ENCODE peak calls at places on chromosomes 11 and 22, in six cellular contexts. F, L, I, P, A and O are unnamed samples.

GRCh38 chr11:26578998-26579635 is 7.1 kb upstream of the MUC15 start:
- DNase-seq in I (no peak), P (no peak), L (no peak), A (peak), F (no peak), O (no peak)

GRCh38 chr22:28702891-28703290 is 23.3 kb upstream of the TTC28 start:
- DNase-seq in L (no peak), I (no peak), A (no peak), F (no peak), P (no peak), O (no peak)

GRCh38 chr11:6418958-6419611 is at the start of gene APBB1:
- DNase-seq in A (peak), P (no peak), F (peak), L (peak), I (peak), O (peak)

GRCh38 chr22:22870577-22871398 is 16.8 kb upstream of the IGLL5 start:
- DNase-seq in L (peak), I (no peak), F (no peak), A (no peak), P (no peak), O (no peak)

GRCh38 chr11:45100338-45100737 is 46.1 kb upstream of the PRDM11 start:
- DNase-seq in L (peak), P (no peak), F (no peak), I (no peak), A (peak), O (no peak)

GRCh38 chr22:25709758-25710157 is 32.2 kb upstream of the MYO18B start:
- DNase-seq in A (no peak), I (no peak), L (no peak), P (no peak), F (no peak), O (no peak)

GRCh38 chr22:47398491-47398890 is 636.0 kb downstream of the TBC1D22A start:
- DNase-seq in P (no peak), F (no peak), L (no peak), A (no peak), I (no peak), O (no peak)

GRCh38 chr11:116882386-116882785 is 45.0 kb upstream of the APOA1 start:
- DNase-seq in P (peak), A (no peak), I (no peak), L (no peak), F (no peak), O (no peak)

GRCh38 chr11:9664276-9665171 is 647 bp downstream of the SWAP70 start:
- DNase-seq in I (peak), F (peak), P (no peak), A (peak), L (peak), O (no peak)
- TF ChIP-seq CTCF in I (no peak), F (no peak), P (no peak), A (no peak), L (no peak), O (no peak)

GRCh38 chr22:24474649-24475048 is 20.5 kb upstream of the UPB1 start:
- DNase-seq in L (no peak), F (no peak), A (no peak), P (no peak), I (no peak), O (no peak)

GRCh38 chr22:24473278-24473677 is 21.9 kb upstream of the UPB1 start:
- DNase-seq in P (no peak), L (no peak), A (no peak), F (no peak), I (no peak), O (no peak)

GRCh38 chr22:24467340-24467739 is 27.8 kb upstream of the UPB1 start:
- DNase-seq in P (no peak), A (no peak), F (no peak), L (no peak), I (no peak), O (no peak)

GRCh38 chr22:24474221-24474620 is 20.9 kb upstream of the UPB1 start:
- DNase-seq in P (peak), A (peak), I (no peak), L (no peak), F (no peak), O (no peak)

DNA sequence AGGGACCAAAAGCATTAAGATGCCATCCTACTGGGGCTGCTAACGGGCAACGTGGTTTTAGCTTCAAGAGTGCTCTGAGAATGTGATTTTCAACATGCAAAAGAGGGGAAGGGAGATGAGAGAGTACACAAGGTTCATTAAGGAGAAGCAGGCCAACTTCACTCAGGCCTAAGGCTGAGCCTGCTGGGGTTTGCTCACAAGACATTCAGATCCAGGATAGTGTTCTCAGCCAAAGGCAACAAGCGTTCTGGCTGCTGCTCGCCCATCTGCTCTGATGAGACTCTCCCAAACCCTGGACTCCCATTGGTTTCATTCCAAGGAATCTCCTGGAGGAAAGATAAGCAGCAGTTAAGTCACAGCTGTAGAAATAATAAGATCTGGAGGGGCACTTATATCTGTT is 23.6 kb upstream of the UPB1 start:
- DNase-seq in A (peak), I (peak), P (peak), L (no peak), F (no peak), O (no peak)
- TF ChIP-seq CTCF in A (no peak), I (no peak), P (no peak), L (no peak), F (no peak), O (no peak)

GRCh38 chr11:100682247-100682969 is 4.7 kb upstream of the ARHGAP42 start:
- DNase-seq in A (peak), F (no peak), L (no peak), P (no peak), I (no peak), O (no peak)
- TF ChIP-seq CTCF in A (peak), F (peak), L (peak), P (peak), I (peak), O (peak)

GRCh38 chr22:20771918-20772625 is 1.8 kb upstream of the SERPIND1 start:
- DNase-seq in P (no peak), A (no peak), L (peak), I (no peak), F (peak), O (peak)
- TF ChIP-seq CTCF in P (peak), A (peak), L (peak), I (no peak), F (peak), O (peak)

GRCh38 chr11:1260023-1260501 is 37.2 kb downstream of the MUC5B start:
- DNase-seq in A (peak), L (no peak), P (no peak), F (no peak), I (no peak), O (peak)

GRCh38 chr11:1262172-1263006 is 39.5 kb downstream of the MUC5B start:
- DNase-seq in L (peak), P (peak), F (peak), I (peak), A (peak), O (peak)

GRCh38 chr11:1261241-1262071 is 38.6 kb downstream of the MUC5B start:
- DNase-seq in F (no peak), P (no peak), L (no peak), A (no peak), I (no peak), O (no peak)

GRCh38 chr11:1260620-1261019 is 37.8 kb downstream of the MUC5B start:
- DNase-seq in I (no peak), L (no peak), P (no peak), F (no peak), A (no peak), O (no peak)

GRCh38 chr11:1263036-1263435 is 40.2 kb downstream of the MUC5B start:
- DNase-seq in L (no peak), P (no peak), F (no peak), I (no peak), A (no peak), O (no peak)
- TF ChIP-seq CTCF in L (no peak), P (no peak), F (no peak), I (no peak), A (no peak), O (no peak)

GRCh38 chr22:48440673-48441552 is 1386.8 kb downstream of the BRD1 start:
- DNase-seq in L (no peak), A (no peak), F (no peak), I (no peak), P (no peak), O (no peak)
- TF ChIP-seq CTCF in L (no peak), A (no peak), F (no peak), I (no peak), P (no peak), O (no peak)